ENCODE peak calls at places on chromosomes 11 and 22, in six cellular contexts. One of them, this sample, is unnamed.

GRCh38 chr11:44939673-44940072 is 11.0 kb downstream of the TP53I11 start:
- DNase-seq in endothelial cell: peak; percentile 32
- DNase-seq in OCI-LY7: no peak
- DNase-seq in RWPE1: no peak
- DNase-seq in chondrocyte: no peak
- DNase-seq in neural crest cell: peak; percentile 26
- DNase-seq in this sample: no peak

GRCh38 chr11:76234704-76235232 is 28.5 kb upstream of the WNT11 start:
- DNase-seq in endothelial cell: no peak
- DNase-seq in OCI-LY7: peak; percentile 51
- DNase-seq in RWPE1: no peak
- DNase-seq in chondrocyte: no peak
- DNase-seq in neural crest cell: no peak
- DNase-seq in this sample: peak; percentile 61

GRCh38 chr11:75233688-75234295 is 6.8 kb upstream of the TPBGL start:
- DNase-seq in endothelial cell: peak; percentile 77
- DNase-seq in OCI-LY7: peak; percentile 35
- DNase-seq in RWPE1: peak; percentile 49
- DNase-seq in chondrocyte: no peak
- DNase-seq in neural crest cell: peak; percentile 68
- DNase-seq in this sample: no peak

GRCh38 chr22:48188211-48188845 is 1425.9 kb downstream of the TBC1D22A start:
- DNase-seq in endothelial cell: no peak
- DNase-seq in OCI-LY7: no peak
- DNase-seq in RWPE1: no peak
- DNase-seq in chondrocyte: no peak
- DNase-seq in neural crest cell: no peak
- DNase-seq in this sample: no peak

GRCh38 chr11:111663820-111664219 is 61.6 kb downstream of the SIK2 start:
- DNase-seq in endothelial cell: no peak
- DNase-seq in OCI-LY7: no peak
- DNase-seq in RWPE1: no peak
- DNase-seq in chondrocyte: no peak
- DNase-seq in neural crest cell: no peak
- DNase-seq in this sample: no peak

GRCh38 chr11:119433369-119433749 is 10.4 kb upstream of the THY1 start:
- DNase-seq in endothelial cell: no peak
- DNase-seq in OCI-LY7: no peak
- DNase-seq in RWPE1: peak; percentile 73
- DNase-seq in chondrocyte: no peak
- DNase-seq in neural crest cell: no peak
- DNase-seq in this sample: no peak

GRCh38 chr11:12077535-12078280 is 32.7 kb upstream of the MICAL2 start:
- DNase-seq in endothelial cell: no peak
- DNase-seq in OCI-LY7: no peak
- DNase-seq in RWPE1: no peak
- DNase-seq in chondrocyte: no peak
- DNase-seq in neural crest cell: no peak
- DNase-seq in this sample: no peak

GRCh38 chr11:14229472-14229871 is 129.5 kb downstream of the RRAS2 start:
- DNase-seq in endothelial cell: no peak
- DNase-seq in OCI-LY7: no peak
- DNase-seq in RWPE1: no peak
- DNase-seq in chondrocyte: no peak
- DNase-seq in neural crest cell: no peak
- DNase-seq in this sample: no peak

GRCh38 chr11:117505285-117505970 is 177.8 kb downstream of the CEP164 start:
- DNase-seq in endothelial cell: no peak
- DNase-seq in OCI-LY7: no peak
- DNase-seq in RWPE1: no peak
- DNase-seq in chondrocyte: no peak
- DNase-seq in neural crest cell: no peak
- DNase-seq in this sample: no peak

GRCh38 chr22:41350087-41350486 is 31.7 kb upstream of the TEF start:
- DNase-seq in endothelial cell: no peak
- DNase-seq in OCI-LY7: no peak
- DNase-seq in RWPE1: no peak
- DNase-seq in chondrocyte: no peak
- DNase-seq in neural crest cell: no peak
- DNase-seq in this sample: no peak

GRCh38 chr11:63520606-63521170 is 14.8 kb downstream of the LGALS12 start:
- DNase-seq in endothelial cell: no peak
- DNase-seq in OCI-LY7: no peak
- DNase-seq in RWPE1: no peak
- DNase-seq in chondrocyte: no peak
- DNase-seq in neural crest cell: no peak
- DNase-seq in this sample: no peak

GRCh38 chr11:96246718-96247540 is 96.1 kb downstream of the MAML2 start:
- DNase-seq in endothelial cell: no peak
- DNase-seq in OCI-LY7: no peak
- DNase-seq in RWPE1: no peak
- DNase-seq in chondrocyte: no peak
- DNase-seq in neural crest cell: no peak
- DNase-seq in this sample: no peak

GRCh38 chr22:37274380-37274862 is 7.9 kb upstream of the CYTH4 start:
- DNase-seq in endothelial cell: no peak
- DNase-seq in OCI-LY7: peak; percentile 79
- DNase-seq in RWPE1: no peak
- DNase-seq in chondrocyte: no peak
- DNase-seq in neural crest cell: no peak
- DNase-seq in this sample: no peak

GRCh38 chr11:124884869-124885479 is 12.7 kb downstream of the ROBO4 start:
- DNase-seq in endothelial cell: no peak
- DNase-seq in OCI-LY7: no peak
- DNase-seq in RWPE1: no peak
- DNase-seq in chondrocyte: no peak
- DNase-seq in neural crest cell: no peak
- DNase-seq in this sample: no peak

GRCh38 chr22:50169774-50170341 is 673 bp upstream of the PANX2 start:
- DNase-seq in endothelial cell: no peak
- DNase-seq in OCI-LY7: no peak
- DNase-seq in RWPE1: no peak
- DNase-seq in chondrocyte: no peak
- DNase-seq in neural crest cell: no peak
- DNase-seq in this sample: peak; percentile 70

GRCh38 chr22:40196628-40197027 is 18.9 kb downstream of the TNRC6B start:
- DNase-seq in endothelial cell: no peak
- DNase-seq in OCI-LY7: no peak
- DNase-seq in RWPE1: peak; percentile 76
- DNase-seq in chondrocyte: no peak
- DNase-seq in neural crest cell: no peak
- DNase-seq in this sample: no peak

GRCh38 chr22:29787371-29787980 is 20.3 kb downstream of the UQCR10 start:
- DNase-seq in endothelial cell: no peak
- DNase-seq in OCI-LY7: no peak
- DNase-seq in RWPE1: no peak
- DNase-seq in chondrocyte: no peak
- DNase-seq in neural crest cell: no peak
- DNase-seq in this sample: no peak

GRCh38 chr22:34036936-34037335 is 116.7 kb upstream of the LARGE1 start:
- DNase-seq in endothelial cell: no peak
- DNase-seq in OCI-LY7: peak; percentile 3
- DNase-seq in RWPE1: no peak
- DNase-seq in chondrocyte: no peak
- DNase-seq in neural crest cell: no peak
- DNase-seq in this sample: no peak

GRCh38 chr11:66904055-66904454 is 47.2 kb downstream of the LRFN4 start:
- DNase-seq in endothelial cell: no peak
- DNase-seq in OCI-LY7: no peak
- DNase-seq in RWPE1: peak; percentile 61
- DNase-seq in chondrocyte: no peak
- DNase-seq in neural crest cell: no peak
- DNase-seq in this sample: no peak

GRCh38 chr11:66883021-66883968 is 26.4 kb downstream of the LRFN4 start:
- DNase-seq in endothelial cell: peak; percentile 81
- DNase-seq in OCI-LY7: peak; percentile 75
- DNase-seq in RWPE1: no peak
- DNase-seq in chondrocyte: no peak
- DNase-seq in neural crest cell: peak; percentile 80
- DNase-seq in this sample: peak; percentile 60

GRCh38 chr11:94788396-94788795 is 20.2 kb downstream of the AMOTL1 start:
- DNase-seq in endothelial cell: no peak
- DNase-seq in OCI-LY7: no peak
- DNase-seq in RWPE1: no peak
- DNase-seq in chondrocyte: no peak
- DNase-seq in neural crest cell: no peak
- DNase-seq in this sample: no peak

GRCh38 chr22:46111645-46112306 is 38.5 kb upstream of the PPARA start:
- DNase-seq in endothelial cell: no peak
- DNase-seq in OCI-LY7: no peak
- DNase-seq in RWPE1: no peak
- DNase-seq in chondrocyte: no peak
- DNase-seq in neural crest cell: no peak
- DNase-seq in this sample: no peak

GRCh38 chr11:121095561-121095960 is 5.5 kb upstream of the TECTA start:
- DNase-seq in endothelial cell: no peak
- DNase-seq in OCI-LY7: no peak
- DNase-seq in RWPE1: no peak
- DNase-seq in chondrocyte: no peak
- DNase-seq in neural crest cell: no peak
- DNase-seq in this sample: no peak

GRCh38 chr22:20523118-20523983 is 15.9 kb downstream of the MED15 start:
- DNase-seq in endothelial cell: no peak
- DNase-seq in OCI-LY7: no peak
- DNase-seq in RWPE1: no peak
- DNase-seq in chondrocyte: no peak
- DNase-seq in neural crest cell: no peak
- DNase-seq in this sample: no peak

GRCh38 chr11:129694538-129694937 is 121.1 kb upstream of the TMEM45B start:
- DNase-seq in endothelial cell: no peak
- DNase-seq in OCI-LY7: no peak
- DNase-seq in RWPE1: no peak
- DNase-seq in chondrocyte: peak; percentile 75
- DNase-seq in neural crest cell: no peak
- DNase-seq in this sample: peak; percentile 7

GRCh38 chr22:20164863-20165262 is 14.0 kb upstream of the CCDC188 start:
- DNase-seq in endothelial cell: no peak
- DNase-seq in OCI-LY7: no peak
- DNase-seq in RWPE1: no peak
- DNase-seq in chondrocyte: no peak
- DNase-seq in neural crest cell: no peak
- DNase-seq in this sample: no peak

GRCh38 chr22:44753189-44754042 is 1.0 kb downstream of the ARHGAP8 start:
- DNase-seq in endothelial cell: no peak
- DNase-seq in OCI-LY7: no peak
- DNase-seq in RWPE1: no peak
- DNase-seq in chondrocyte: peak; percentile 13
- DNase-seq in neural crest cell: no peak
- DNase-seq in this sample: no peak

GRCh38 chr11:114354076-114354475 is 46.2 kb downstream of the C11orf71 start:
- DNase-seq in endothelial cell: no peak
- DNase-seq in OCI-LY7: no peak
- DNase-seq in RWPE1: peak; percentile 86
- DNase-seq in chondrocyte: no peak
- DNase-seq in neural crest cell: no peak
- DNase-seq in this sample: no peak

GRCh38 chr22:29661355-29661754 is 57.9 kb downstream of the NF2 start:
- DNase-seq in endothelial cell: no peak
- DNase-seq in OCI-LY7: no peak
- DNase-seq in RWPE1: peak; percentile 20
- DNase-seq in chondrocyte: no peak
- DNase-seq in neural crest cell: no peak
- DNase-seq in this sample: no peak

GRCh38 chr11:71913716-71914115 is 14.7 kb downstream of the XNDC1N start:
- DNase-seq in endothelial cell: no peak
- DNase-seq in OCI-LY7: no peak
- DNase-seq in RWPE1: no peak
- DNase-seq in chondrocyte: no peak
- DNase-seq in neural crest cell: no peak
- DNase-seq in this sample: no peak

GRCh38 chr11:71914127-71914526 is 14.3 kb downstream of the XNDC1N start:
- DNase-seq in endothelial cell: no peak
- DNase-seq in OCI-LY7: no peak
- DNase-seq in RWPE1: no peak
- DNase-seq in chondrocyte: no peak
- DNase-seq in neural crest cell: no peak
- DNase-seq in this sample: no peak

DNA sequence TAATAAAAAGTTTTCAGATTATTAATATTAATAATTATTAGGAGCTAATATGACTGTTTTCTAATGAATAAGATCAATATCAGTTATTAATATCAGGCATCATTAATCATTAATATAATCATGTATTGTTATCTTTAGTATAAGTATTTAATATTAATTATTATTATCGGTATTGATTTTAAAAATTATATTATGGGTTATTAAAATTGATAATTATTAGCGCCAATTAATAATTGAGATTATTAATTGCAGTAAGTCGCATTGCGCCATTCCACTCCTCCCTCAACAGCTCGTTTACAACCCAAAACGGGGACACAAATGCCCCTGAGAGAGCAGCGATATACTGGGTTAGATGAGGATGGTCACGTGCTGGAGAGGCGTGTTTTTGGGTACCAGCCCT is 20.2 kb downstream of the XNDC1N start:
- DNase-seq in endothelial cell: no peak
- DNase-seq in OCI-LY7: no peak
- DNase-seq in RWPE1: no peak
- DNase-seq in chondrocyte: no peak
- DNase-seq in neural crest cell: no peak
- DNase-seq in this sample: no peak
- TF ChIP-seq CTCF in endothelial cell: no peak
- TF ChIP-seq CTCF in OCI-LY7: no peak
- TF ChIP-seq CTCF in RWPE1: no peak
- TF ChIP-seq CTCF in chondrocyte: no peak
- TF ChIP-seq CTCF in neural crest cell: no peak
- TF ChIP-seq CTCF in this sample: no peak

DNA sequence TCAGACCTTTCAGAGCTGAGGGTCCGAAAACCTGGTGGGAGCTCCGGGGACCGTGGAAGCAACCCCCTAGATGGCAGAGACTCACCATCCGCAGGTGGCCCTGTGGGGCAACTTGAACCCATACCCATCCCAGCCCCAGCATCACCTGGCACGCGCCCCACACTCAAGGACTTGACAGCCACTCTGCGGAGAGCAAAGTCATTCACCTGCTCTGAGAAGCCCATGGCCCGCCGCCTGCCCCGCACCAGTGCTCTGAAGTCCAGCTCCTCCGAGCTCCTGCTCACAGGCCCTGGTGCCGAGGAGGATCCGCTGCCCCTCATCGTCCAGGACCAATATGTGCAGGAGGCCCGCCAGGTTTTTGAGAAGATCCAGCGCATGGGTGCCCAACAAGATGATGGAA is 2.0 kb downstream of the ARHGEF17 start:
- DNase-seq in endothelial cell: no peak
- DNase-seq in OCI-LY7: no peak
- DNase-seq in RWPE1: no peak
- DNase-seq in chondrocyte: no peak
- DNase-seq in neural crest cell: no peak
- DNase-seq in this sample: no peak
- TF ChIP-seq CTCF in endothelial cell: no peak
- TF ChIP-seq CTCF in OCI-LY7: no peak
- TF ChIP-seq CTCF in RWPE1: no peak
- TF ChIP-seq CTCF in chondrocyte: no peak
- TF ChIP-seq CTCF in neural crest cell: no peak
- TF ChIP-seq CTCF in this sample: no peak

GRCh38 chr11:70796601-70797000 is 398.3 kb downstream of the CTTN start:
- DNase-seq in endothelial cell: no peak
- DNase-seq in OCI-LY7: no peak
- DNase-seq in RWPE1: no peak
- DNase-seq in chondrocyte: no peak
- DNase-seq in neural crest cell: no peak
- DNase-seq in this sample: no peak
- TF ChIP-seq CTCF in endothelial cell: peak; percentile 12
- TF ChIP-seq CTCF in OCI-LY7: peak; percentile 47
- TF ChIP-seq CTCF in RWPE1: no peak
- TF ChIP-seq CTCF in chondrocyte: no peak
- TF ChIP-seq CTCF in neural crest cell: peak; percentile 28
- TF ChIP-seq CTCF in this sample: peak; percentile 8

GRCh38 chr11:46679252-46680163 is 20.9 kb downstream of the ARHGAP1 start:
- DNase-seq in endothelial cell: no peak
- DNase-seq in OCI-LY7: no peak
- DNase-seq in RWPE1: no peak
- DNase-seq in chondrocyte: peak; percentile 79
- DNase-seq in neural crest cell: no peak
- DNase-seq in this sample: no peak
- TF ChIP-seq CTCF in endothelial cell: no peak
- TF ChIP-seq CTCF in OCI-LY7: no peak
- TF ChIP-seq CTCF in RWPE1: no peak
- TF ChIP-seq CTCF in chondrocyte: no peak
- TF ChIP-seq CTCF in neural crest cell: no peak
- TF ChIP-seq CTCF in this sample: no peak

This sample was measured in GM13977.